ENCODE peak calls at places on chromosomes 16 and 17, in four cellular contexts. F is NCI-H1694 treated with DMSO at 0.1 percent for 48 hours; O is aorta; Z is activated effector memory CD4-positive, alpha-beta T cell treated with Interleukin-2 at 50 U/mL for 16 hours. G is an unnamed sample.

GRCh38 chr17:48148029-48148759 is 40.6 kb downstream of the SNX11 start:
- DNase-seq in O (no peak), Z (no peak), F (peak; percentile 28), G (no peak)

GRCh38 chr17:7883781-7884386 is 4.7 kb upstream of the CHD3 start:
- DNase-seq in F (peak; percentile 72), O (no peak), Z (no peak), G (peak; percentile 49)

GRCh38 chr17:71409137-71409536 is 711.7 kb upstream of the SOX9 start:
- DNase-seq in O (no peak), F (no peak), Z (no peak), G (no peak)

GRCh38 chr16:11583889-11584565 is 2.7 kb downstream of the LITAF start:
- DNase-seq in F (no peak), Z (no peak), O (peak; percentile 5), G (no peak)

GRCh38 chr17:30506423-30506822 is 29.2 kb downstream of the GOSR1 start:
- DNase-seq in F (no peak), O (no peak), Z (no peak), G (no peak)

GRCh38 chr17:18158022-18158600 is 25.5 kb upstream of the ALKBH5 start:
- DNase-seq in O (peak; percentile 99), Z (peak; percentile 87), F (no peak), G (peak; percentile 92)

GRCh38 chr16:11251525-11252481 is 4.2 kb downstream of the SOCS1 start:
- DNase-seq in F (no peak), Z (peak; percentile 71), O (no peak), G (no peak)

GRCh38 chr17:28221751-28222414 is 97.1 kb upstream of the TMEM97 start:
- DNase-seq in Z (no peak), F (no peak), O (no peak), G (no peak)

GRCh38 chr17:7856081-7856791 is 1.1 kb downstream of the NAA38 start:
- DNase-seq in O (peak; percentile 81), Z (no peak), F (no peak), G (no peak)

GRCh38 chr16:56984639-56985038 is 4.7 kb upstream of the NLRC5 start:
- DNase-seq in O (no peak), F (no peak), Z (no peak), G (no peak)

GRCh38 chr16:28311913-28312312 is 19.6 kb downstream of the SBK1 start:
- DNase-seq in Z (no peak), O (no peak), F (no peak), G (no peak)

GRCh38 chr17:38415250-38416194 is 12.7 kb upstream of the ARHGAP23 start:
- DNase-seq in Z (no peak), F (peak; percentile 93), O (no peak), G (no peak)

GRCh38 chr16:9738690-9739089 is 443.5 kb downstream of the GRIN2A start:
- DNase-seq in O (no peak), F (no peak), Z (no peak), G (no peak)

GRCh38 chr17:54085934-54086333 is 263.2 kb downstream of the KIF2B start:
- DNase-seq in O (no peak), Z (no peak), F (no peak), G (no peak)

GRCh38 chr16:12166271-12166670 is 189.7 kb downstream of the SNX29 start:
- DNase-seq in O (no peak), Z (no peak), F (no peak), G (no peak)

GRCh38 chr17:37671028-37671812 is 28.0 kb upstream of the DDX52 start:
- DNase-seq in Z (no peak), F (no peak), O (no peak), G (no peak)

GRCh38 chr16:71637398-71637797 is 11.4 kb downstream of the MARVELD3 start:
- DNase-seq in Z (no peak), F (no peak), O (no peak), G (no peak)

GRCh38 chr16:87465306-87465705 is 27.5 kb downstream of the ZCCHC14 start:
- DNase-seq in O (peak; percentile 89), F (no peak), Z (no peak), G (peak; percentile 85)

GRCh38 chr17:65530158-65530984 is 31.1 kb downstream of the AXIN2 start:
- DNase-seq in F (no peak), Z (no peak), O (no peak), G (peak; percentile 64)

GRCh38 chr16:11679941-11680911 is 12.0 kb downstream of the SNN start:
- DNase-seq in O (no peak), Z (no peak), F (no peak), G (no peak)

GRCh38 chr17:29116652-29117439 is 63.4 kb downstream of the MYO18A start:
- DNase-seq in Z (peak; percentile 60), F (peak; percentile 66), O (peak; percentile 93), G (no peak)

GRCh38 chr17:8173871-8174322 is 2.3 kb downstream of the TMEM107 start:
- DNase-seq in Z (no peak), O (no peak), F (no peak), G (no peak)

GRCh38 chr17:38444151-38444550 is 15.9 kb downstream of the ARHGAP23 start:
- DNase-seq in O (peak; percentile 88), Z (peak; percentile 25), F (peak; percentile 82), G (no peak)

GRCh38 chr16:20747030-20747816 is 5.6 kb upstream of the THUMPD1 start:
- DNase-seq in O (no peak), Z (no peak), F (no peak), G (no peak)

GRCh38 chr17:1762906-1763829 is 1.3 kb downstream of the SERPINF1 start:
- DNase-seq in Z (no peak), F (no peak), O (no peak), G (peak; percentile 77)

GRCh38 chr17:72053069-72053846 is 67.6 kb upstream of the SOX9 start:
- DNase-seq in Z (no peak), O (no peak), F (peak; percentile 33), G (no peak)

GRCh38 chr17:81256616-81257015 is 17.5 kb downstream of the NDUFAF8 start:
- DNase-seq in F (no peak), Z (no peak), O (no peak), G (no peak)

GRCh38 chr16:1791943-1792812 is 1.3 kb downstream of the IGFALS start:
- DNase-seq in F (no peak), O (peak; percentile 76), Z (no peak), G (no peak)

GRCh38 chr17:77471984-77472836 is 331.4 kb downstream of the SEC14L1 start:
- DNase-seq in O (no peak), F (peak; percentile 30), Z (no peak), G (no peak)

GRCh38 chr16:138049-138417 is 440 bp downstream of the NPRL3 start:
- DNase-seq in Z (peak; percentile 9), F (no peak), O (no peak), G (no peak)

GRCh38 chr17:35726609-35727460 is 4.6 kb upstream of the RASL10B start:
- DNase-seq in F (no peak), O (peak; percentile 85), Z (no peak), G (no peak)

GRCh38 chr17:17837966-17838962 is 1.5 kb upstream of the SREBF1 start:
- DNase-seq in F (no peak), Z (no peak), O (no peak), G (no peak)

GRCh38 chr16:3249020-3249419 is 7.4 kb downstream of the MEFV start:
- DNase-seq in Z (no peak), O (no peak), F (no peak), G (peak; percentile 12)

GRCh38 chr17:73952498-73953205 is 250.8 kb upstream of the RPL38 start:
- DNase-seq in O (peak; percentile 80), F (peak; percentile 20), Z (peak; percentile 10), G (peak; percentile 65)

GRCh38 chr16:55811811-55812210 is 21.1 kb downstream of the CES1 start:
- DNase-seq in Z (no peak), O (no peak), F (no peak), G (peak; percentile 21)

GRCh38 chr16:12318661-12319463 is 342.3 kb downstream of the SNX29 start:
- DNase-seq in Z (no peak), F (no peak), O (no peak), G (no peak)

GRCh38 chr16:75911896-75912295 is 185.6 kb upstream of the CPHXL start:
- DNase-seq in Z (no peak), F (no peak), O (no peak), G (no peak)

GRCh38 chr16:81447383-81448101 is 2.9 kb downstream of the CMIP start:
- DNase-seq in Z (no peak), O (no peak), F (no peak), G (no peak)

GRCh38 chr17:1256699-1257098 is 13.5 kb upstream of the BHLHA9 start:
- DNase-seq in O (no peak), F (no peak), Z (no peak), G (no peak)

G was measured in coronary artery.